ENCODE peak calls at places on chromosomes 13 and 19, in ten cellular contexts. A is heart left ventricle, M is IMR-90, G is right lobe of liver, I is HCT116, Q is breast epithelium, Z is body of pancreas, C is K562, F is stomach, N is tibial nerve. S is an unnamed sample.

GRCh38 chr19:46828484-46828883 is 22.2 kb downstream of the AP2S1 start:
- DNase-seq in Q (no peak), F (no peak), G (no peak), N (no peak), I (no peak), Z (no peak), M (peak; percentile 75), A (no peak), C (no peak), S (no peak)

GRCh38 chr13:98961204-98962105 is 16.4 kb downstream of the DOCK9 start:
- DNase-seq in I (no peak), Z (no peak), C (no peak), N (no peak), Q (no peak), A (no peak), G (no peak), M (no peak), F (no peak), S (no peak)

GRCh38 chr13:22050951-22051563 is 380.2 kb downstream of the FGF9 start:
- DNase-seq in C (no peak), M (no peak), A (no peak), F (no peak), Q (no peak), G (no peak), I (no peak), Z (no peak), N (no peak), S (no peak)

GRCh38 chr13:45393941-45394570 is 24.1 kb downstream of the SLC25A30 start:
- DNase-seq in A (peak; percentile 53), Q (no peak), G (no peak), N (no peak), Z (peak; percentile 71), I (peak; percentile 45), F (peak; percentile 48), M (peak; percentile 54), C (peak; percentile 51), S (peak; percentile 27)

GRCh38 chr13:27622102-27622820 is 569 bp downstream of the POLR1D start:
- DNase-seq in Z (peak; percentile 15), Q (no peak), A (no peak), N (peak; percentile 5), C (no peak), I (no peak), F (no peak), G (no peak), M (peak; percentile 13), S (no peak)

GRCh38 chr13:45796421-45796960 is 55.1 kb downstream of the SIAH3 start:
- DNase-seq in C (no peak), A (no peak), G (no peak), N (no peak), F (no peak), Q (no peak), M (no peak), I (no peak), Z (no peak), S (no peak)

GRCh38 chr13:35621989-35622388 is 145.5 kb upstream of the MAB21L1 start:
- DNase-seq in F (no peak), C (no peak), I (no peak), N (no peak), Q (no peak), A (no peak), G (no peak), M (peak; percentile 2), Z (no peak), S (no peak)

GRCh38 chr13:73593199-73593765 is 534.5 kb downstream of the KLF5 start:
- DNase-seq in N (no peak), Q (no peak), I (no peak), M (no peak), G (no peak), A (no peak), Z (no peak), C (no peak), F (no peak), S (no peak)

GRCh38 chr19:11848594-11849263 is at the start of gene ZNF439:
- DNase-seq in F (peak; percentile 91), G (peak; percentile 84), A (peak; percentile 92), I (no peak), M (peak; percentile 71), N (peak; percentile 91), Q (peak; percentile 94), C (peak; percentile 40), Z (peak; percentile 94), S (peak; percentile 73)

GRCh38 chr13:38705351-38705750 is 18.5 kb downstream of the FREM2 start:
- DNase-seq in F (no peak), C (no peak), Q (no peak), Z (no peak), M (no peak), A (no peak), G (no peak), N (no peak), I (no peak), S (no peak)

GRCh38 chr13:42333613-42334328 is 61.8 kb downstream of the AKAP11 start:
- DNase-seq in N (no peak), M (peak; percentile 22), F (no peak), C (no peak), G (no peak), Z (no peak), I (no peak), Q (no peak), A (no peak), S (peak; percentile 19)

GRCh38 chr19:1808395-1808731 is 3.7 kb downstream of the ATP8B3 start:
- DNase-seq in A (no peak), M (no peak), I (no peak), Q (no peak), C (no peak), F (no peak), Z (no peak), G (no peak), N (no peak), S (no peak)

GRCh38 chr19:33487901-33488817 is 33.4 kb downstream of the PEPD start:
- DNase-seq in F (no peak), M (no peak), A (no peak), Q (no peak), Z (no peak), C (no peak), I (no peak), N (no peak), G (no peak), S (no peak)

GRCh38 chr13:22040810-22041364 is 370.0 kb downstream of the FGF9 start:
- DNase-seq in M (no peak), N (no peak), Z (peak; percentile 45), A (no peak), C (no peak), Q (no peak), I (no peak), G (no peak), F (no peak), S (no peak)

GRCh38 chr19:1935484-1936208 is 5.3 kb upstream of the CSNK1G2 start:
- DNase-seq in A (no peak), I (peak; percentile 68), Q (no peak), M (peak; percentile 28), Z (peak; percentile 14), G (peak; percentile 69), N (no peak), C (peak; percentile 45), F (no peak), S (no peak)

GRCh38 chr19:27997069-27997468 is 1215.9 kb downstream of the UQCRFS1 start:
- DNase-seq in N (no peak), M (no peak), I (no peak), A (no peak), G (no peak), F (no peak), C (no peak), Q (no peak), Z (no peak), S (no peak)

GRCh38 chr13:70080030-70080429 is 27.6 kb upstream of the ATXN8OS start:
- DNase-seq in C (no peak), Q (no peak), M (no peak), F (no peak), N (no peak), A (peak; percentile 46), Z (no peak), G (no peak), I (no peak), S (no peak)

GRCh38 chr19:46859637-46860124 is 1.1 kb upstream of the ARHGAP35 start:
- DNase-seq in I (no peak), F (peak; percentile 46), Z (peak; percentile 69), M (peak; percentile 55), G (peak; percentile 74), Q (peak; percentile 76), A (peak; percentile 70), N (peak; percentile 81), C (peak; percentile 43), S (no peak)

GRCh38 chr19:19489804-19490204 is 25.5 kb downstream of the TSSK6 start:
- DNase-seq in C (no peak), Z (no peak), I (no peak), F (peak; percentile 34), A (no peak), Q (no peak), N (no peak), G (no peak), M (no peak), S (no peak)

DNA sequence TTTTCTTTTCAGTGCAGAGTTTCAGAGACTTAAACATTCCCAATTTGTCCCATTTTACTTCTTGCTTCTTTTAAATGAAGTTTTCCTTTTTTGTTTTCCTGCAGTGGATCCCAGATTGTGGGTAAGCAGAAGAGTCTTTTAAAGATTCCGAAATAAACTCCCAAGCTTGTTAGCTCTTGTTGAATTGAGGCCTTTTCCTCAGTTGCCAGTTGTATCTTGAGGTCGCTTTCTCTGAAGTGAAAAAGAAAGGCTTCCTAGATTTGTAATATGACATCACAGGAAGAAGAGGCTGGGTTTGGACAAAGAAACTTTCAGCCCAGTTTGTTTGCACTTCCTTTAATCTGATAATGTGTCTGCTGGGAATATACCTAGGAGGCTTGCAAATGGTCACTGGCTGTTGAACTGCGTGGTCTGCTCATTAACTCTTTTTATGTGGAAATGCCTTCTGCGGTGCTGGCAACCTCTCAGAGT is at the start of gene LPAR6:
- DNase-seq in F (no peak), G (no peak), M (peak; percentile 73), A (peak; percentile 28), N (peak; percentile 48), Z (peak; percentile 34), C (no peak), I (no peak), Q (no peak), S (no peak)
- TF ChIP-seq POLR2A in F (no peak), G (peak; percentile 86), M (no peak), A (peak; percentile 85), N (peak; percentile 74), Z (peak; percentile 71), C (no peak), I (no peak), Q (peak; percentile 24), S (no peak)

GRCh38 chr19:3035542-3036118 is 6.5 kb upstream of the TLE2 start:
- DNase-seq in Q (peak; percentile 98), F (peak; percentile 98), M (peak; percentile 99), G (peak; percentile 96), Z (peak; percentile 100), C (peak; percentile 99), I (peak; percentile 99), A (peak; percentile 99), N (peak; percentile 100), S (peak; percentile 100)
- TF ChIP-seq POLR2A in Q (no peak), F (no peak), M (peak; percentile 30), G (peak; percentile 38), Z (peak; percentile 43), C (peak; percentile 83), I (peak; percentile 28), A (peak; percentile 80), N (peak; percentile 81), S (no peak)

GRCh38 chr13:54640719-54641118 is 1612.1 kb downstream of the OLFM4 start:
- DNase-seq in Z (no peak), A (no peak), C (no peak), M (no peak), F (no peak), Q (no peak), G (no peak), I (no peak), N (no peak), S (no peak)
- TF ChIP-seq POLR2A in Z (no peak), A (no peak), C (no peak), M (no peak), F (no peak), Q (no peak), G (no peak), I (no peak), N (no peak), S (no peak)

GRCh38 chr19:6590458-6591319 is at the start of gene CD70:
- DNase-seq in C (peak; percentile 7), A (no peak), G (no peak), N (no peak), Q (no peak), Z (no peak), I (no peak), M (no peak), F (no peak), S (peak; percentile 65)
- TF ChIP-seq POLR2A in C (no peak), A (no peak), G (no peak), N (no peak), Q (no peak), Z (no peak), I (no peak), M (no peak), F (no peak), S (peak; percentile 32)

S was measured in H54.